ENCODE peak calls at places on chromosomes 2 and 18, in nine cellular contexts. One of them, this sample, is unnamed.
A peak's percentile ranks its signal among the peaks of the same experiment; 100 is the strongest.

GRCh38 chr2:201909348-201909747 is 103.0 kb downstream of the CDK15 start:
- DNase-seq in AG04450: peak; percentile 85
- DNase-seq in cardiac fibroblast: peak; percentile 82
- DNase-seq in nephron progenitor cell: no peak
- DNase-seq in IMR-90: peak; percentile 97
- DNase-seq in HT1080: peak; percentile 49
- DNase-seq in neural progenitor cell: no peak
- DNase-seq in neural crest cell: no peak
- DNase-seq in GM12891: no peak
- DNase-seq in this sample: peak; percentile 93

GRCh38 chr18:9849407-9849961 is 36.3 kb upstream of the TXNDC2 start:
- DNase-seq in neural progenitor cell: peak; percentile 10
- DNase-seq in GM12891: no peak
- DNase-seq in cardiac fibroblast: no peak
- DNase-seq in neural crest cell: no peak
- DNase-seq in IMR-90: no peak
- DNase-seq in nephron progenitor cell: no peak
- DNase-seq in HT1080: peak; percentile 12
- DNase-seq in AG04450: no peak
- DNase-seq in this sample: no peak

GRCh38 chr2:36456227-36456788 is 100.7 kb downstream of the CRIM1 start:
- DNase-seq in HT1080: no peak
- DNase-seq in neural crest cell: no peak
- DNase-seq in nephron progenitor cell: no peak
- DNase-seq in cardiac fibroblast: peak; percentile 86
- DNase-seq in IMR-90: peak; percentile 81
- DNase-seq in AG04450: no peak
- DNase-seq in GM12891: no peak
- DNase-seq in neural progenitor cell: peak; percentile 7
- DNase-seq in this sample: peak; percentile 70

GRCh38 chr18:61333746-61334490 is 688 bp downstream of the CDH20 start:
- DNase-seq in IMR-90: no peak
- DNase-seq in AG04450: no peak
- DNase-seq in nephron progenitor cell: peak; percentile 58
- DNase-seq in neural crest cell: peak; percentile 23
- DNase-seq in neural progenitor cell: peak; percentile 61
- DNase-seq in cardiac fibroblast: peak; percentile 22
- DNase-seq in GM12891: no peak
- DNase-seq in HT1080: no peak
- DNase-seq in this sample: peak; percentile 29

GRCh38 chr2:223122706-223123265 is 70.8 kb downstream of the KCNE4 start:
- DNase-seq in neural progenitor cell: no peak
- DNase-seq in HT1080: no peak
- DNase-seq in AG04450: no peak
- DNase-seq in cardiac fibroblast: no peak
- DNase-seq in GM12891: no peak
- DNase-seq in nephron progenitor cell: no peak
- DNase-seq in neural crest cell: no peak
- DNase-seq in IMR-90: no peak
- DNase-seq in this sample: no peak

GRCh38 chr2:102708847-102709559 is 52.8 kb upstream of the TMEM182 start:
- DNase-seq in cardiac fibroblast: peak; percentile 76
- DNase-seq in HT1080: peak; percentile 81
- DNase-seq in neural crest cell: no peak
- DNase-seq in IMR-90: peak; percentile 65
- DNase-seq in GM12891: no peak
- DNase-seq in nephron progenitor cell: no peak
- DNase-seq in AG04450: no peak
- DNase-seq in neural progenitor cell: no peak
- DNase-seq in this sample: peak; percentile 70

GRCh38 chr18:10279476-10279875 is 175.0 kb upstream of the APCDD1 start:
- DNase-seq in neural progenitor cell: no peak
- DNase-seq in neural crest cell: no peak
- DNase-seq in IMR-90: no peak
- DNase-seq in GM12891: no peak
- DNase-seq in nephron progenitor cell: no peak
- DNase-seq in HT1080: no peak
- DNase-seq in AG04450: no peak
- DNase-seq in cardiac fibroblast: no peak
- DNase-seq in this sample: no peak

GRCh38 chr18:3903341-3903740 is 453.4 kb downstream of the TGIF1 start:
- DNase-seq in HT1080: peak; percentile 89
- DNase-seq in neural crest cell: no peak
- DNase-seq in nephron progenitor cell: no peak
- DNase-seq in AG04450: peak; percentile 79
- DNase-seq in cardiac fibroblast: peak; percentile 90
- DNase-seq in IMR-90: peak; percentile 98
- DNase-seq in GM12891: no peak
- DNase-seq in neural progenitor cell: no peak
- DNase-seq in this sample: peak; percentile 94

GRCh38 chr2:98545591-98545990 is 62.7 kb downstream of the COA5 start:
- DNase-seq in cardiac fibroblast: no peak
- DNase-seq in neural crest cell: no peak
- DNase-seq in nephron progenitor cell: no peak
- DNase-seq in HT1080: no peak
- DNase-seq in neural progenitor cell: no peak
- DNase-seq in IMR-90: no peak
- DNase-seq in GM12891: no peak
- DNase-seq in AG04450: no peak
- DNase-seq in this sample: no peak

This sample was measured in astrocyte of the spinal cord.